ENCODE peak calls at places on chromosome 18, in five cellular contexts. F is NCI-H526 treated with DMSO at 0.1 percent for 48 hours, N is progenitor cell of endocrine pancreas, D is bronchial epithelial cell, C is psoas muscle. I is an unnamed sample.

GRCh38 chr18:22831441-22831904 is 101.7 kb upstream of the RBBP8 start:
- DNase-seq in F (no peak), N (no peak), D (peak), C (no peak), I (no peak)

GRCh38 chr18:69586581-69586980 is 185.9 kb downstream of the DOK6 start:
- DNase-seq in F (no peak), N (no peak), D (no peak), C (no peak), I (no peak)

GRCh38 chr18:79919089-79919488 is 32.4 kb downstream of the SLC66A2 start:
- DNase-seq in F (no peak), N (peak), D (no peak), C (peak), I (no peak)

GRCh38 chr18:75638597-75639467 is 211.3 kb upstream of the SMIM21 start:
- DNase-seq in F (no peak), N (no peak), D (no peak), C (no peak), I (no peak)

GRCh38 chr18:9135912-9136314 is 668 bp upstream of the ANKRD12 start:
- DNase-seq in F (peak), N (peak), D (peak), C (no peak), I (no peak)

GRCh38 chr18:3920832-3921231 is 470.9 kb downstream of the TGIF1 start:
- DNase-seq in F (no peak), N (no peak), D (no peak), C (no peak), I (no peak)

GRCh38 chr18:42961298-42961697 is 154.2 kb downstream of the RIT2 start:
- DNase-seq in F (no peak), N (no peak), D (no peak), C (no peak), I (no peak)

GRCh38 chr18:34821669-34822210 is 111.6 kb downstream of the DTNA start:
- DNase-seq in F (no peak), N (no peak), D (no peak), C (no peak), I (no peak)

GRCh38 chr18:23336072-23336471 is 117.0 kb upstream of the RIOK3 start:
- DNase-seq in F (no peak), N (no peak), D (peak), C (no peak), I (no peak)

GRCh38 chr18:74082476-74083070 is 65.1 kb downstream of the FBXO15 start:
- DNase-seq in F (peak), N (peak), D (peak), C (no peak), I (no peak)

GRCh38 chr18:77366725-77367641 is 117.3 kb downstream of the GALR1 start:
- DNase-seq in F (peak), N (peak), D (peak), C (no peak), I (no peak)

GRCh38 chr18:64488698-64489097 is 339.8 kb upstream of the LINC00305 start:
- DNase-seq in F (no peak), N (no peak), D (no peak), C (no peak), I (no peak)

GRCh38 chr18:811192-812122 is 585 bp downstream of the YES1 start:
- DNase-seq in F (no peak), N (peak), D (peak), C (peak), I (no peak)

GRCh38 chr18:63479826-63480225 is 3.1 kb downstream of the SERPINB5 start:
- DNase-seq in F (no peak), N (no peak), D (peak), C (no peak), I (no peak)

GRCh38 chr18:75124967-75125358 is 84.0 kb downstream of the PTGR3 start:
- DNase-seq in F (no peak), N (no peak), D (no peak), C (no peak), I (no peak)

GRCh38 chr18:65415167-65415566 is 335.6 kb upstream of the CDH7 start:
- DNase-seq in F (no peak), N (no peak), D (peak), C (no peak), I (no peak)

GRCh38 chr18:68220458-68220857 is 494.4 kb downstream of the TMX3 start:
- DNase-seq in F (no peak), N (no peak), D (no peak), C (no peak), I (no peak)

GRCh38 chr18:58266291-58266690 is 222.3 kb downstream of the NEDD4L start:
- DNase-seq in F (no peak), N (no peak), D (no peak), C (no peak), I (no peak)

GRCh38 chr18:29188760-29189159 is 1011.8 kb upstream of the CDH2 start:
- DNase-seq in F (no peak), N (no peak), D (peak), C (no peak), I (no peak)

GRCh38 chr18:45771587-45771986 is 47.6 kb downstream of the SLC14A1 start:
- DNase-seq in F (no peak), N (no peak), D (no peak), C (no peak), I (no peak)

GRCh38 chr18:75163736-75164135 is 45.2 kb downstream of the PTGR3 start:
- DNase-seq in F (no peak), N (no peak), D (no peak), C (no peak), I (no peak)

GRCh38 chr18:57869228-57869627 is 66.1 kb upstream of the ATP8B1 start:
- DNase-seq in F (no peak), N (no peak), D (no peak), C (no peak), I (no peak)

GRCh38 chr18:37710731-37711130 is 145.1 kb upstream of the CELF4 start:
- DNase-seq in F (no peak), N (no peak), D (peak), C (no peak), I (no peak)

GRCh38 chr18:12278153-12278764 is 24.1 kb downstream of the CIDEA start:
- DNase-seq in F (no peak), N (no peak), D (peak), C (no peak), I (no peak)

GRCh38 chr18:75100832-75101630 is 107.9 kb downstream of the PTGR3 start:
- DNase-seq in F (no peak), N (no peak), D (no peak), C (no peak), I (no peak)

GRCh38 chr18:12092398-12093229 is 1.0 kb upstream of the ANKRD62 start:
- DNase-seq in F (no peak), N (no peak), D (no peak), C (no peak), I (no peak)

GRCh38 chr18:75072672-75073371 is 136.1 kb downstream of the PTGR3 start:
- DNase-seq in F (no peak), N (no peak), D (no peak), C (no peak), I (no peak)

GRCh38 chr18:3046216-3046808 is 33.4 kb upstream of the LPIN2 start:
- DNase-seq in F (no peak), N (no peak), D (no peak), C (no peak), I (no peak)

GRCh38 chr18:48566588-48566987 is 27.8 kb downstream of the CTIF start:
- DNase-seq in F (no peak), N (no peak), D (peak), C (no peak), I (no peak)

GRCh38 chr18:75811156-75811555 is 383.7 kb upstream of the SMIM21 start:
- DNase-seq in F (no peak), N (no peak), D (no peak), C (no peak), I (no peak)

GRCh38 chr18:26489191-26489590 is 59.2 kb downstream of the KCTD1 start:
- DNase-seq in F (no peak), N (no peak), D (peak), C (no peak), I (no peak)

GRCh38 chr18:28127763-28128737 is 48.9 kb downstream of the CDH2 start:
- DNase-seq in F (no peak), N (no peak), D (peak), C (no peak), I (no peak)

GRCh38 chr18:79785831-79786230 is 11.9 kb upstream of the KCNG2 start:
- DNase-seq in F (no peak), N (no peak), D (no peak), C (peak), I (no peak)

GRCh38 chr18:75406491-75407445 is 20.7 kb downstream of the SMIM21 start:
- DNase-seq in F (no peak), N (no peak), D (no peak), C (no peak), I (no peak)

I was measured in GM12864.